ENCODE peak calls at places on chromosome 15, in four cellular contexts. O, X, B and W are unnamed samples.

GRCh38 chr15:63514533-63514943 is 10.1 kb downstream of the USP3 start:
- DNase-seq in X (peak; percentile 76), B (no peak), O (peak; percentile 86), W (no peak)

GRCh38 chr15:68586274-68586961 is 7.6 kb downstream of the CORO2B start:
- DNase-seq in O (peak; percentile 80), B (peak; percentile 8), X (peak; percentile 66), W (no peak)

GRCh38 chr15:70892912-70893560 is 410 bp downstream of the LRRC49 start:
- DNase-seq in X (peak; percentile 6), O (peak; percentile 72), B (no peak), W (no peak)

GRCh38 chr15:47422901-47423300 is 294.4 kb upstream of the SEMA6D start:
- DNase-seq in X (no peak), O (no peak), B (no peak), W (no peak)

GRCh38 chr15:73021139-73021621 is 31.1 kb upstream of the NEO1 start:
- DNase-seq in X (no peak), O (no peak), B (no peak), W (peak; percentile 41)

GRCh38 chr15:64856429-64857145 is 14.9 kb downstream of the PLEKHO2 start:
- DNase-seq in O (peak; percentile 38), B (no peak), X (peak; percentile 78), W (no peak)

GRCh38 chr15:70202756-70203155 is 105.0 kb upstream of the TLE3 start:
- DNase-seq in X (no peak), B (no peak), O (no peak), W (no peak)

GRCh38 chr15:80615783-80616391 is 79.2 kb upstream of the ABHD17C start:
- DNase-seq in O (peak; percentile 40), B (peak; percentile 5), X (peak; percentile 87), W (no peak)

GRCh38 chr15:40493089-40493840 is 22.5 kb downstream of the CHST14 start:
- DNase-seq in X (no peak), B (no peak), O (no peak), W (no peak)

GRCh38 chr15:77568014-77568959 is 64.4 kb downstream of the LINGO1 start:
- DNase-seq in B (no peak), O (no peak), X (peak; percentile 12), W (no peak)

GRCh38 chr15:99099661-99100060 is 5.2 kb upstream of the SYNM start:
- DNase-seq in B (no peak), O (no peak), X (no peak), W (no peak)

GRCh38 chr15:42131826-42132806 is 24.3 kb downstream of the PLA2G4F start:
- DNase-seq in B (no peak), X (no peak), O (no peak), W (no peak)

GRCh38 chr15:99403597-99403996 is 152.3 kb downstream of the LRRC28 start:
- DNase-seq in O (no peak), X (no peak), B (no peak), W (no peak)

GRCh38 chr15:39088186-39088585 is 492.7 kb upstream of the THBS1 start:
- DNase-seq in X (no peak), B (no peak), O (no peak), W (no peak)

GRCh38 chr15:100095896-100096600 is 245.7 kb downstream of the ADAMTS17 start:
- DNase-seq in B (no peak), O (no peak), X (no peak), W (no peak)

GRCh38 chr15:83928878-83929418 is 275.0 kb downstream of the ADAMTSL3 start:
- DNase-seq in X (peak; percentile 29), O (no peak), B (no peak), W (no peak)

GRCh38 chr15:48702569-48703239 is 57.2 kb upstream of the FBN1 start:
- DNase-seq in O (no peak), X (no peak), B (no peak), W (no peak)

GRCh38 chr15:81297580-81298575 is 26.1 kb downstream of the STARD5 start:
- DNase-seq in O (no peak), B (no peak), X (no peak), W (no peak)

GRCh38 chr15:84982301-84982920 is 755 bp downstream of the PDE8A start:
- DNase-seq in X (peak; percentile 70), O (peak; percentile 59), B (peak; percentile 66), W (no peak)

GRCh38 chr15:28992996-28993719 is 107.4 kb downstream of the APBA2 start:
- DNase-seq in B (no peak), O (no peak), X (no peak), W (no peak)

GRCh38 chr15:28080386-28080785 is 18.7 kb downstream of the OCA2 start:
- DNase-seq in B (no peak), X (peak; percentile 9), O (no peak), W (no peak)

GRCh38 chr15:65980824-65981456 is 111.6 kb downstream of the RAB11A start:
- DNase-seq in O (peak; percentile 76), X (peak; percentile 30), B (peak; percentile 65), W (peak; percentile 90)

GRCh38 chr15:79950247-79950646 is 20.7 kb downstream of the BCL2A1 start:
- DNase-seq in X (no peak), O (no peak), B (no peak), W (no peak)

GRCh38 chr15:31358957-31359721 is 32.5 kb downstream of the KLF13 start:
- DNase-seq in O (no peak), X (no peak), B (no peak), W (no peak)

GRCh38 chr15:73934281-73934680 is 8.0 kb downstream of the LOXL1 start:
- DNase-seq in X (no peak), B (no peak), O (no peak), W (no peak)

GRCh38 chr15:40439461-40440299 is 1.1 kb upstream of the BAHD1 start:
- DNase-seq in O (peak; percentile 18), B (peak; percentile 89), X (peak; percentile 34), W (peak; percentile 69)

GRCh38 chr15:70853270-70853854 is 595 bp downstream of the LARP6 start:
- DNase-seq in B (no peak), O (no peak), X (no peak), W (peak; percentile 71)

GRCh38 chr15:62153228-62153627 is 11.9 kb downstream of the C2CD4B start:
- DNase-seq in B (no peak), O (no peak), X (no peak), W (no peak)
- TF ChIP-seq NR3C1 in B (no peak), O (no peak), X (no peak), W (no peak)

DNA sequence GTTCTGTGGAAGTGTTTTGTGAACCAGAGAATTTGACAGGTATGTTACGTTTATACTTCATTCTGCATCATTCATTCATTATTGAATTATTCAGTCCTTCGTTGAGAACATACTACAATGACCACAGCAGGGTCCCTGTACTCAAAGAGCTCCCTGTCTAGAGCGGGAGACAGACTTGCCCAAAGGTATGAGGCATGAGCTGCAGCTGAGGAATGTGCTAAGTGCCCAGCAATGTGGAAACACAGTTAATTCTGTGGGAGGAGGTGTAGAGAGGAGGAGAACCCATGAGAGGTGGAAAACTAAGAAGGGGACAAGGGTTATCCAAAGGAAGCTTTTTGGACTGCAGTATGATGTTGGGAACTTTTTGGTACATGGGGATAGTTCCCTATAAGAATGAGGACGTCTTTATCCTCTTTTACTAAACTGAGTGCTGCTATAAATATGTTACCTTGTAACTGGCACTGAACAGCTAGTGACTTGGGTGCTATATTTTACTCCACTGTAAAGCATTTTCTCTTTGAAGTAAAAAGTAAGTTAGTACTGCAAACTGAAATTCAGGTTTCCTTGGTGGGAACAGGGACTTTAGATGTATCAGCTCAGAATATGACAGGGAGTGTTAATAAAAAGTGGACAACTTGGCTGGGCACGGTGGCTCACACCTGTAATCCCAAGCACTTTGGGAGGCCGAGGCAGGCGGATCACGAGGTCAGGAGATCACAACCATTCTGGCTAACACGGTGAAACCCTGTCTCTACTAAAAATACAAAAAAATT is 5.7 kb downstream of the SMAD3 start:
- DNase-seq in X (no peak), O (no peak), B (no peak), W (no peak)
- TF ChIP-seq NR3C1 in X (no peak), O (no peak), B (no peak), W (no peak)

DNA sequence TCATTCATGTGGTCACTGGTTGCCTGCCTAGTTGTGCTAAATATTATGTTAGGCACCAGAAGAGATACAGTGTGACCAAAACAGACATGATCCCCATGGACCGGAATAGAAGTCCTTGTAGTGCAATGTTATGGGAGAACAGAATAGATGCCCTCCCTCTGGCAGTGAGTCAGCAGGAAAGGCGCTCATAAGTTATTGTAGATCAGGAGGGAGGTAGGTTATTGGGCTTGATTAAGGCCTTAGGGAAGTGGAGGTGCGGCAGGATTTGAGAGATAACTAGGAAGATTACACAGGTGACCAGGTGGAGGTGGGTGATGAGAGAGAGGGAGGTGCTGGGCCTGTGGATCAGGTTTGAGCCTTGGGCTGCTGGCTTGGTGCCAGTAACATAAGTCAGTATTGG is 5.3 kb downstream of the MCTP2 start:
- DNase-seq in X (no peak), O (no peak), B (no peak), W (no peak)
- TF ChIP-seq NR3C1 in X (no peak), O (no peak), B (no peak), W (no peak)

DNA sequence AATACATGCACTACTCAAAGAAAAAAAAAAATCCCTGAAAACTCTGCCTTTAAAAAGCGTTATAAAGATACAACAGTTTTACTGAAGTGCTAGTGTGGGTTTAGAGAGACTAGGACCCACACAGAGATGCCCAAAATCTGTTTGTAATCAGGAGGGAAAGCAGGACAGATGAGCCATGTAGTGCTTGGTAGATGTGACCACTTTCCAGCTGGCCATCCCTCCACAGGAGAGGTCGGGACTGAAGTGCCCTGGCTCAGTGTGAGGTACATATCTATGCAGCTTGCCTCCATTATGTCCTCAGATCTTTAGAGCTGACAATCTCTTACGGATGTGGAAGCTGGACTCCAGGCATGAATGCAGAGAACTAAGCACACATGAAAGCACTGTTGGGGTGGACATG is 57.5 kb upstream of the NANOGP8 start:
- DNase-seq in X (no peak), O (no peak), B (no peak), W (no peak)
- TF ChIP-seq NR3C1 in X (no peak), O (no peak), B (no peak), W (no peak)

GRCh38 chr15:89656116-89656815 is 999 bp upstream of the KIF7 start:
- DNase-seq in X (no peak), B (no peak), O (no peak), W (no peak)
- TF ChIP-seq NR3C1 in X (no peak), B (no peak), O (no peak), W (no peak)

DNA sequence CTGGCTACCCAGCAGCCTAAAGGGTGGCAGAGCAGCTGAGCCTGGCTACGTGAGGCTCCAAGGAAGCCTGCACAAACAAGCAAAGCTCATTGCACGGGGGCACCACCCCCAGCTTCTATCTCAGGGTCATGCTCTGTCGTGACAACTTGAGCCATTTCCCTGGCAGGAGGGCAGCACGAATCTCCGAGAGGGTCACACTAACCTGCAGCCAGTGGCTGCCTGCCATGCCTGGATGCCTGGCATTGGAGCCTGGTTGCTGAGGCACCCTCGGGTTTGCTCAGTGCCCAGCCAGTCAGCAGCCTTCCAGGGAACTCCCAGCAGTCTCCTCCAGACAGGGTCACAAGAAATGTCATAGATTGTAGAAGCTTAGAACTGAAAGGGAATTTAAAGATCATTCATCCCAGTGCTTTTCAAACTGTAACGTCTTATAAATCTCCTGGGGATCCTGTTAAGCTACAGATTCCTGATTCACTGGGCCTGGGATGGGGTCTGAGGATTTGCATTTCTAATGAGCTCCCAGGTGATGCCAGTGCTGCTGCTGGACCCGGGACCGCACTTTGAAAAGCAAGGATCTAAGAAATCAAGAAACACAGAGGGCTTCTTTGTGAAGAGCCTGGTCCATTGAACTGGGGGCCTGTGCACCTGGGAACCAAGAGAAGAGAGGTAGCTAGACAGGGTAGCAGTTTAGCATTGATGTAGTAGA is 48.4 kb downstream of the TMEM266 start:
- DNase-seq in X (no peak), B (no peak), O (no peak), W (no peak)
- TF ChIP-seq NR3C1 in X (no peak), B (no peak), O (no peak), W (no peak)

GRCh38 chr15:87863152-87863551 is 393.4 kb downstream of the NTRK3 start:
- DNase-seq in B (peak; percentile 7), X (no peak), O (no peak), W (peak; percentile 47)
- TF ChIP-seq NR3C1 in B (no peak), X (no peak), O (no peak), W (no peak)